ENCODE peak calls at places on chromosome 7, in ten cellular contexts. Z is A549, C is RWPE2, L is endodermal cell, J is IMR-90, M is choroid plexus epithelial cell, I is fibroblast of the aortic adventitia, Y is Caco-2, U is body of pancreas, X is tibial artery. N is an unnamed sample.

GRCh38 chr7:5216931-5217330 is 26.9 kb downstream of the WIPI2 start:
- DNase-seq in Z (no peak), C (peak), L (no peak), J (no peak), M (no peak), I (no peak), Y (peak), U (no peak), X (no peak), N (no peak)

GRCh38 chr7:65981965-65982792 is at the start of gene GUSB:
- DNase-seq in Z (peak), C (peak), L (peak), J (peak), M (peak), I (peak), Y (peak), U (peak), X (peak), N (peak)

GRCh38 chr7:121505540-121506182 is 109.6 kb upstream of the FAM3C start:
- DNase-seq in Z (no peak), C (no peak), L (no peak), J (no peak), M (no peak), I (no peak), Y (no peak), U (no peak), X (no peak), N (no peak)

GRCh38 chr7:117262546-117262945 is 60.3 kb downstream of the WNT2 start:
- DNase-seq in Z (no peak), C (no peak), L (no peak), J (no peak), M (no peak), I (no peak), Y (no peak), U (no peak), X (no peak), N (no peak)

GRCh38 chr7:149854611-149855367 is 16.6 kb downstream of the ZNF862 start:
- DNase-seq in Z (no peak), C (no peak), L (peak), J (peak), M (peak), I (peak), Y (no peak), U (peak), X (no peak), N (peak)

GRCh38 chr7:70599446-70600190 is 532.3 kb upstream of the GALNT17 start:
- DNase-seq in Z (no peak), C (no peak), L (no peak), J (no peak), M (no peak), I (no peak), Y (no peak), U (no peak), X (no peak), N (no peak)

GRCh38 chr7:141071260-141071854 is 2.5 kb upstream of the TMEM178B start:
- DNase-seq in Z (peak), C (no peak), L (peak), J (no peak), M (peak), I (peak), Y (peak), U (peak), X (no peak), N (peak)

GRCh38 chr7:69800495-69800894 is 202.2 kb downstream of the AUTS2 start:
- DNase-seq in Z (peak), C (no peak), L (peak), J (no peak), M (peak), I (peak), Y (peak), U (peak), X (no peak), N (no peak)

GRCh38 chr7:10789170-10789569 is 184.5 kb upstream of the PHF14 start:
- DNase-seq in Z (no peak), C (no peak), L (no peak), J (no peak), M (no peak), I (no peak), Y (no peak), U (no peak), X (no peak), N (no peak)

GRCh38 chr7:37481154-37481553 is 32.5 kb upstream of the ELMO1 start:
- DNase-seq in Z (no peak), C (no peak), L (no peak), J (no peak), M (no peak), I (no peak), Y (no peak), U (no peak), X (no peak), N (no peak)

GRCh38 chr7:126656165-126656564 is 596.6 kb downstream of the GRM8 start:
- DNase-seq in Z (no peak), C (no peak), L (peak), J (no peak), M (no peak), I (no peak), Y (no peak), U (no peak), X (no peak), N (no peak)

GRCh38 chr7:5477723-5478531 is 54.3 kb upstream of the TNRC18 start:
- DNase-seq in Z (peak), C (no peak), L (peak), J (no peak), M (no peak), I (no peak), Y (no peak), U (peak), X (no peak), N (peak)

GRCh38 chr7:537911-538634 is 18.4 kb upstream of the PDGFA start:
- DNase-seq in Z (peak), C (peak), L (peak), J (peak), M (peak), I (peak), Y (peak), U (peak), X (no peak), N (no peak)

GRCh38 chr7:135193615-135194081 is 17.7 kb downstream of the WDR91 start:
- DNase-seq in Z (no peak), C (no peak), L (no peak), J (peak), M (peak), I (no peak), Y (no peak), U (peak), X (no peak), N (no peak)

GRCh38 chr7:37482505-37482904 is 33.8 kb upstream of the ELMO1 start:
- DNase-seq in Z (no peak), C (no peak), L (no peak), J (no peak), M (no peak), I (no peak), Y (no peak), U (no peak), X (no peak), N (no peak)

GRCh38 chr7:63054191-63054661 is 944.4 kb upstream of the ZNF722 start:
- DNase-seq in Z (no peak), C (no peak), L (no peak), J (no peak), M (no peak), I (no peak), Y (no peak), U (no peak), X (no peak), N (no peak)

GRCh38 chr7:45236666-45237065 is 79.1 kb downstream of the RAMP3 start:
- DNase-seq in Z (no peak), C (no peak), L (no peak), J (peak), M (peak), I (peak), Y (no peak), U (no peak), X (no peak), N (no peak)

DNA sequence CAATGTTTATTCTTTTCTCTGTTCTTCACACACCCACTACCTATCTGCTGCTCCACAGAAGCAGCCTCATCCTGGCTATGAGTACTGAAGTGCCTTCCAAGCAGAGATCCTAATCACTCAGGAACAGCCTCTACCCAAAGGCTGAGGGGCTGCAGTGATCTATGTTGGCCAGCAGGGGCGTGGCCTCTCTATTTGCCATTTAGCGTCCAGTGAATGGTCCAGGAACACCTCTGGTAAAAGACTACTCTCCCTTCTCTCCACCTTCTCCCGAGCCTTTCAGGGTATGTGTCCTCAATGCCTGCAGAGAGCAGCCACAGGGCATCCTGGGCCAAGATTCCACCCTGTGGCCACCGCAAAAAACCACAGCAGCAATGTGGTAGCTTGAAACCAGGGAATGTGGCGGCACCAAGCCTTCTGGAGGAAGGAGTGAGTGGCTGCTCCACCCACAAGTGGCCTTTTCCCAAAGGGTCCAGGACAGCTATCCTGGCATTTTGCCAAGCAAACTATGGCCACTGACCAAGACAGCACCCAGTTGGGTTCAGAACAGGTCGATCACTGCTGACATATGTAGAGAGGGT is 70.9 kb downstream of the SYPL1 start:
- DNase-seq in Z (peak), C (no peak), L (peak), J (peak), M (peak), I (peak), Y (peak), U (peak), X (no peak), N (peak)
- TF ChIP-seq CTCF in Z (peak), C (peak), L (peak), J (peak), M (peak), I (peak), Y (peak), U (peak), X (peak), N (peak)

DNA sequence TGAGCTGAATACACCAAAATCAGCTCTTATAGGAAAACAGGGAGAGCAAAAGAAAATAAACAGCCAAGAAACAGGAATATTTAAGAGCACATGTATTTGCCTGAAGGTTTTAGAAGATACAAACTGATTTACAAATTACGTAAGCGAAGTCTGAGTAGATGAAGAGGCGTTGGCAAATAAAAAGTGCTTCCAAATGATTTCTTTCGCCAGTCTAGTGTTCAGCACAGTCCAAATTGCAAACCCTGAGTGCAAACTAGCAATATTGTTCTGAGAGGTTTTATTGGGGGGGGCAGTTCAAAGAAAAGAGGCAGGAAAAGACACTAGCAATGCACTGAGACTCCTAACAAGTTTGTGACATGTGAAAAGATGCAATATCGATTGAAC is 8.1 kb downstream of the PRKAG2 start:
- DNase-seq in Z (no peak), C (no peak), L (no peak), J (no peak), M (peak), I (peak), Y (no peak), U (no peak), X (no peak), N (no peak)
- H3K4me3 ChIP-seq in Z (no peak), C (no peak), L (no peak), J (no peak), M (no peak), I (no peak), Y (no peak), U (no peak), X (no peak), N (no peak)

DNA sequence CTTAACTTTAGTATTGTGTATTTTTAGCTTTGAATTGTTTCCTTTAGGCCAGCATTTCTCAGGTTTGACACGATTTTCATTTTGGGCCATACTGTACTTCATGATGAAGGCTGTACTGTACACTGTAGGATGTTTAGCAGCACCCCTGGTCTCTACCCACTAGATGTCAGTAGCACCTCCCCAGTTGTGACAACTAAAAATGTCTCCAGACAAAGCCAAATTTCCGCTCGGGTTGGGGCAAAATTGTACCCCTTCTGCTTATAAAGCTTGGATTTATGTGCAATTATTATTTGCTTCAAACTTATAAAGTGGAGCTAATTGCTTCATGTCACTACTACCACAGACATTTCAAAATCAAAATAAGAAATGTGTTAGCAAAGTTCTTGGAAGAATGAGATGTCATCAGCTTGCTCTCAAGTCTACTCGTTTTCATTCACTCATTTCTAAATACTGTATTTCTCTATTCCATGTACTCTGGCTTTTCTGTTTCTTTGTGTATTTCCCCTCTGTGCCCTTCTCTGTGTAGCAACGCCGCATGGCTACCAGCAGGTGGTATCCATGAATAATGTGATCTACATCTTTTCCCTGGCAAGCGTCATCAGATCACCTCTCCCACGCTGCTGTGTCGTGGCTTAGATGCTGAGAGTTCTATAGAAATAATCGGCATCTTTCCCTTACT is 47.7 kb upstream of the CALCR start:
- DNase-seq in Z (peak), C (no peak), L (peak), J (peak), M (peak), I (peak), Y (peak), U (peak), X (no peak), N (peak)
- TF ChIP-seq CTCF in Z (peak), C (peak), L (peak), J (peak), M (peak), I (peak), Y (peak), U (peak), X (no peak), N (peak)

GRCh38 chr7:13981070-13981469 is 8.4 kb downstream of the ETV1 start:
- DNase-seq in Z (peak), C (no peak), L (peak), J (peak), M (peak), I (peak), Y (no peak), U (peak), X (peak), N (no peak)
- H3K4me3 ChIP-seq in Z (no peak), C (no peak), L (no peak), J (no peak), M (no peak), I (peak), Y (no peak), U (no peak), X (no peak), N (no peak)

GRCh38 chr7:151174246-151175046 is 7.0 kb upstream of the GBX1 start:
- DNase-seq in Z (no peak), C (no peak), L (no peak), J (peak), M (peak), I (peak), Y (peak), U (peak), X (no peak), N (no peak)

GRCh38 chr7:151176401-151176800 is 8.9 kb upstream of the GBX1 start:
- DNase-seq in Z (no peak), C (no peak), L (no peak), J (no peak), M (no peak), I (no peak), Y (peak), U (no peak), X (no peak), N (no peak)

GRCh38 chr7:151177310-151177709 is 9.7 kb downstream of the ASB10 start:
- DNase-seq in Z (no peak), C (no peak), L (no peak), J (no peak), M (no peak), I (no peak), Y (peak), U (no peak), X (no peak), N (no peak)

GRCh38 chr7:151175047-151175792 is 7.7 kb upstream of the GBX1 start:
- DNase-seq in Z (no peak), C (no peak), L (no peak), J (no peak), M (no peak), I (no peak), Y (peak), U (no peak), X (no peak), N (no peak)

DNA sequence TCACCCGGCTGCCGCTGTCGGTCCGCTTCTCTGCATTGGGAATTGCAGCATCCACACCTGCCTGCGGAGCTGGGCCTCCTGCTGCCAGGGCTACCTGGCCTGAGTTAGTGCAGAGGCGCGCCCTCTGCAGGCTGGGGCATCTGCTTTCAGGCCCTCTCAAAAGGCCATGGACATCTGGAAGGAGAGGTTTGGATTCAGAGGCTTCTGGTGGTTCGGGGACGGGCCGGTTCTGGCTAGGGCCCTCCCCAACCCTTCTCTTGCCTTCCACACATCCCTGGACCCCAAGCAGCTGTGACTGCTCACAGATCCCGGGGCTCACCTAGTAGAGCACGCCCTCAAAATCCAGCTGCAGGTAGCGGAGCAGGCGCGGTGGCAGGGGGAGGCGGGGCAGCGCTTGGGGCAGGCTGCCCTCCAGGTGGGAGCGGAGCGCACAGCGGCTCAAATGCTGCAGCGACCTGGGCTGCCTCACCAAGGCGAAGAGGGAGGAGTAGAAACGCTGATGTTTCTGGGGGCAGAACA is 8.4 kb upstream of the GBX1 start:
- DNase-seq in Z (no peak), C (no peak), L (peak), J (no peak), M (no peak), I (no peak), Y (peak), U (no peak), X (no peak), N (no peak)
- TF ChIP-seq CTCF in Z (no peak), C (no peak), L (peak), J (no peak), M (no peak), I (no peak), Y (no peak), U (no peak), X (no peak), N (no peak)

DNA sequence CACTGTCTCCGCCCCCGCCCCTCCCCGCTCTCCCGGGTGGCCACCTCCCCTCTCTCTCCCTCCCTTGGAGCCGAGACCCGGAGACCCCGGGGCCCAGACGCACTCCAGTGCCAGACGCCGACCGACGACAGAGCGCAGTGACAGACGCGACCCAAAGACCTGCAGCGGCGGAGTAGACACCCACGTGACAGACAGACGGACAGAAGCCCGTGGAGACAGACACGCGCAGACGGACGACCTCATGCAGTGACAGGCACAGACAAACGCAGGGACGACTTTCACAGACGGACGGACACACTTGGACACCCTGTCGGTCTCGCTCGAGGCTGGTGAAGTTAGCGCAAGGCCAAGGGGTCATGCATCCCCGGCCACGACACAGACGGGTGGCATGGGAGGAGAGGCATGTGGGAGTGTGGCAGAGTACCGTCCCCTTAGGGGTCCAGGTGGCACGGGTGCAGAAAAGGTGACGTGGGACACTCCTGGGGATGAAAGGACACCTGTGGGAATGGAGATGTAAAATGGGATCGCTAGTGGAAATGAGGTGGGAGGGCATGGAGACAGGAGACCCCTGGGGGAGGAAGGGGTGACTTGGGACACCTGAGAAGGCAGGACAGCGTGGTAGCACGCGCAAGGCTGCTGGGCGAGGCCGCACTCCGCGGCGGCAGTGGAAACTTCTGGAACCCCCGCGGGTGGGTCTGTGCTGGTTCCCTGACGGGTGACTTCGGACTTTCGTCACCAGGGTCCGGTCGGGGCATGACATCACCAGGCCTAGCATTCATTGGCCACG is 461 bp upstream of the ACHE start:
- DNase-seq in Z (no peak), C (no peak), L (peak), J (no peak), M (no peak), I (no peak), Y (peak), U (peak), X (no peak), N (peak)
- H3K4me3 ChIP-seq in Z (peak), C (peak), L (peak), J (no peak), M (peak), I (no peak), Y (peak), U (no peak), X (peak), N (peak)

DNA sequence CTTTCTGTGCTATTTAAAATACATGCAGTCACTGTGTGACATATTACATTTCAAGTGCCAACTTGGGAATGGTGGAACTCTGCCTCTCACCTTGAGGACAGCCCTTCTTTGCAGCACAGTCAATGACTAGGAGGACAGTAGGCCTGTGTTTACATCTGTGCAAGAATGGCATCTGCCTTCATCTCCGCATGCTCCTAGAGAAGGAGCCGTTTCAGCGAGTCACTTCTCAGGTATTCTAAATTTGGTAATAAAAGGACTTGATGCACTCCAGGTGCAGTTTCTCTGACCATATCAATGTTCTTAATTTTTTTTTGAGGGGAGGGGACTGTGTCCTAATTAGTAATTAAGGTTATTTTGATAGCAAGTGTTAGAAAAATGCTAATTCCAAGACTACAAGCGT is 128.9 kb downstream of the SDK1 start:
- DNase-seq in Z (no peak), C (no peak), L (no peak), J (no peak), M (no peak), I (no peak), Y (no peak), U (no peak), X (no peak), N (no peak)
- TF ChIP-seq CTCF in Z (no peak), C (no peak), L (no peak), J (no peak), M (no peak), I (no peak), Y (no peak), U (no peak), X (no peak), N (no peak)

DNA sequence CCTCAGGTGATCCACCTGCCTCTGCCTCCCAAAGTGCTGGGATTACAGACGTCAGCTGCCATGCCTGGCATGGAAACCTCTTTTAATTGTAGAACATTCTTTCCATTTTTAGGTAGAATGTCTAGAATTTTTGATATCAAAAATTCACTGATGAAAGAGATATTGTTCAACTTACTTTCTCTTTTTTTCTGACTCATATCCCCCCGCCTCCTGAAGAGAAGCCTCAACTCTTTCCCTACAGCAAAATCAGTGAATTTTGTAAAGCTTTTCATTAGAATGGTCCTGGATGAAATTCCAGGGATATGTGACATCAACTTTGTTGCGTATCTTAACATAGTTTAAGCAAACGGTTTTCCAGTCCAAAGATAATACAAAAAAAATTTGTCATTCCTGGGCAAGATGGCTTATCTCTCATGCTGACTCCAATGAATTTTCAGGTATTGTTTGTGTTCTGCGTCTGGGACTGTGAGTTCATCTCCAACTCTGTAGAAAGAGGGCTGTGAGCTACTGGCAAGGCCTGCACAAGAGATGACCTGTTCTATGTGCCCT is 256.8 kb downstream of the BMPER start:
- DNase-seq in Z (no peak), C (no peak), L (no peak), J (peak), M (no peak), I (peak), Y (no peak), U (no peak), X (no peak), N (no peak)
- H3K4me3 ChIP-seq in Z (no peak), C (no peak), L (no peak), J (no peak), M (no peak), I (no peak), Y (no peak), U (no peak), X (no peak), N (no peak)

N was measured in WERI-Rb-1.